ENCODE peak calls at places on chromosomes 16 and 17, in six cellular contexts. One of them, this sample, is unnamed.

GRCh38 chr17:7579001-7579838 is at the start of gene CD68:
- DNase-seq in HCT116: peak; percentile 71
- DNase-seq in lower lobe of right lung: peak; percentile 80
- DNase-seq in PC-9: peak; percentile 84
- DNase-seq in GM23248: peak; percentile 98
- DNase-seq in adrenal gland: peak; percentile 86
- DNase-seq in this sample: peak; percentile 22

GRCh38 chr16:88103581-88104188 is 152.5 kb downstream of the BANP start:
- DNase-seq in HCT116: no peak
- DNase-seq in lower lobe of right lung: peak; percentile 10
- DNase-seq in PC-9: no peak
- DNase-seq in GM23248: no peak
- DNase-seq in adrenal gland: no peak
- DNase-seq in this sample: no peak

GRCh38 chr17:65170839-65171238 is 33.7 kb downstream of the RGS9 start:
- DNase-seq in HCT116: no peak
- DNase-seq in lower lobe of right lung: peak; percentile 68
- DNase-seq in PC-9: no peak
- DNase-seq in GM23248: no peak
- DNase-seq in adrenal gland: peak; percentile 45
- DNase-seq in this sample: no peak

GRCh38 chr17:58679263-58680037 is 12.4 kb downstream of the TEX14 start:
- DNase-seq in HCT116: peak; percentile 100
- DNase-seq in lower lobe of right lung: no peak
- DNase-seq in PC-9: peak; percentile 45
- DNase-seq in GM23248: no peak
- DNase-seq in adrenal gland: no peak
- DNase-seq in this sample: peak; percentile 75

GRCh38 chr16:46885960-46886763 is 2.0 kb downstream of the GPT2 start:
- DNase-seq in HCT116: no peak
- DNase-seq in lower lobe of right lung: no peak
- DNase-seq in PC-9: no peak
- DNase-seq in GM23248: peak; percentile 7
- DNase-seq in adrenal gland: no peak
- DNase-seq in this sample: peak; percentile 62

GRCh38 chr16:81699596-81699995 is 79.5 kb upstream of the PLCG2 start:
- DNase-seq in HCT116: no peak
- DNase-seq in lower lobe of right lung: peak; percentile 10
- DNase-seq in PC-9: no peak
- DNase-seq in GM23248: no peak
- DNase-seq in adrenal gland: no peak
- DNase-seq in this sample: no peak

GRCh38 chr17:56891751-56892150 is 22.1 kb downstream of the TRIM25 start:
- DNase-seq in HCT116: no peak
- DNase-seq in lower lobe of right lung: peak; percentile 65
- DNase-seq in PC-9: no peak
- DNase-seq in GM23248: peak; percentile 39
- DNase-seq in adrenal gland: peak; percentile 45
- DNase-seq in this sample: no peak

GRCh38 chr17:29235904-29236303 is 10.8 kb upstream of the CRYBA1 start:
- DNase-seq in HCT116: no peak
- DNase-seq in lower lobe of right lung: no peak
- DNase-seq in PC-9: no peak
- DNase-seq in GM23248: no peak
- DNase-seq in adrenal gland: no peak
- DNase-seq in this sample: no peak

GRCh38 chr16:53910990-53911389 is 207.0 kb downstream of the FTO start:
- DNase-seq in HCT116: no peak
- DNase-seq in lower lobe of right lung: no peak
- DNase-seq in PC-9: no peak
- DNase-seq in GM23248: no peak
- DNase-seq in adrenal gland: no peak
- DNase-seq in this sample: no peak

GRCh38 chr16:27799866-27800265 is 249.9 kb downstream of the KATNIP start:
- DNase-seq in HCT116: no peak
- DNase-seq in lower lobe of right lung: no peak
- DNase-seq in PC-9: no peak
- DNase-seq in GM23248: no peak
- DNase-seq in adrenal gland: no peak
- DNase-seq in this sample: no peak

GRCh38 chr17:81591971-81592370 is 39.8 kb upstream of the FAAP100 start:
- DNase-seq in HCT116: no peak
- DNase-seq in lower lobe of right lung: peak; percentile 20
- DNase-seq in PC-9: no peak
- DNase-seq in GM23248: no peak
- DNase-seq in adrenal gland: no peak
- DNase-seq in this sample: no peak

GRCh38 chr16:68901910-68902309 is 58.6 kb downstream of the TANGO6 start:
- DNase-seq in HCT116: no peak
- DNase-seq in lower lobe of right lung: no peak
- DNase-seq in PC-9: no peak
- DNase-seq in GM23248: peak; percentile 77
- DNase-seq in adrenal gland: peak; percentile 23
- DNase-seq in this sample: no peak

GRCh38 chr16:25317732-25318316 is 60.2 kb upstream of the ZKSCAN2 start:
- DNase-seq in HCT116: no peak
- DNase-seq in lower lobe of right lung: no peak
- DNase-seq in PC-9: no peak
- DNase-seq in GM23248: no peak
- DNase-seq in adrenal gland: no peak
- DNase-seq in this sample: no peak

GRCh38 chr17:29145289-29146058 is 34.7 kb downstream of the MYO18A start:
- DNase-seq in HCT116: no peak
- DNase-seq in lower lobe of right lung: peak; percentile 83
- DNase-seq in PC-9: peak; percentile 52
- DNase-seq in GM23248: peak; percentile 88
- DNase-seq in adrenal gland: peak; percentile 80
- DNase-seq in this sample: peak; percentile 86

GRCh38 chr17:71423871-71424546 is 696.8 kb upstream of the SOX9 start:
- DNase-seq in HCT116: peak; percentile 98
- DNase-seq in lower lobe of right lung: no peak
- DNase-seq in PC-9: peak; percentile 59
- DNase-seq in GM23248: peak; percentile 18
- DNase-seq in adrenal gland: no peak
- DNase-seq in this sample: no peak

GRCh38 chr17:64278614-64279013 is 15.6 kb upstream of the TEX2 start:
- DNase-seq in HCT116: peak; percentile 16
- DNase-seq in lower lobe of right lung: no peak
- DNase-seq in PC-9: no peak
- DNase-seq in GM23248: peak; percentile 61
- DNase-seq in adrenal gland: no peak
- DNase-seq in this sample: no peak

GRCh38 chr16:57747996-57748395 is 12.4 kb downstream of the KATNB1 start:
- DNase-seq in HCT116: no peak
- DNase-seq in lower lobe of right lung: peak; percentile 19
- DNase-seq in PC-9: no peak
- DNase-seq in GM23248: no peak
- DNase-seq in adrenal gland: no peak
- DNase-seq in this sample: no peak

GRCh38 chr17:74946641-74947040 is 10.9 kb downstream of the OTOP3 start:
- DNase-seq in HCT116: no peak
- DNase-seq in lower lobe of right lung: no peak
- DNase-seq in PC-9: no peak
- DNase-seq in GM23248: no peak
- DNase-seq in adrenal gland: no peak
- DNase-seq in this sample: no peak

DNA sequence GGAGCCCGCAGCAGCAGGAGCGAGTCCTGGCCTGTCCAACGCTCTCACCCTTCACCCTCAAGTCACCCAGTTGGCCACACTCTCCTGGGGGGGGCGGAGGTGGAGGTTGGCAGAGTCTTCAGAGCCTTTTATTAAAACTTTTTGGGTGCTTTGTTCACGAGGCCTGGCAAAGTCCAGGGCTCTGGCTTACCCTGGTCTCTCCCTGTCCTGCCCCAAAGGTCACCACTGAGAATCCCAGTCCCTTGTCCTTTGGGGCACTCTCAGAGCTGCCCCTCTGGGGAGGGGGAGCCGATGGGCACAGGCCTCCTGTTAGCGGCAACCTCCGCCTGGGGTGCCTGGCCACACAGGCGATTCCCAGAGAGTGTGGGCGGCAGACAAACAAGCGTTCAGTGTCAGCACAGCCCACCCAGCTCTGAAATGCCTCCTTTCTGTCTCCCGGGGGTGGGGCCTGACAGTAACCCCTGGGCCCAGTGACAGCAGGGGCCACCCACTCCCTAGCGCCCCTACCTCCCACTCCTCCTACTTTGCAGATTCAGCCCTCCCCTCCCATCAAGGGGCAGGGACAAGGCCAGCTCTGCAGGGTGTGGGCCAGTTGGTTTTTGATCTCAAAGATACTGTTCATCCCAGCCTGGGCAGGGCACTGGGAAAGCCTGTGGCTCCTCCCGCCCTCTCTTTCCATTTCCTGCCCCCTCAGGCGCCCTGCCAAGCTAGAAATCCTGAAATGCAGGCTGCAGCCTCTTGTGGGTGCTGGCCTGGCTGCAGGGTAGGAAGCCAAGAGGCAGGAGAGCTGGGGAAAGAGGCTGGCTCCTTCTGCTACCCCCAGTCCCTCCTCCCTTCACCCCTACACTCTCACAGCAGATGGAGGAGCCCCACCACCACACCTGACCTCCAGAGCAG is 36.6 kb upstream of the EMP2 start:
- DNase-seq in HCT116: peak; percentile 8
- DNase-seq in lower lobe of right lung: peak; percentile 83
- DNase-seq in PC-9: peak; percentile 94
- DNase-seq in GM23248: peak; percentile 72
- DNase-seq in adrenal gland: peak; percentile 23
- DNase-seq in this sample: peak; percentile 66
- H3K4me3 ChIP-seq in HCT116: no peak overlapping the region
- H3K4me3 ChIP-seq in lower lobe of right lung: peak overlapping the region; percentile 2
- H3K4me3 ChIP-seq in PC-9: no peak overlapping the region
- H3K4me3 ChIP-seq in GM23248: no peak overlapping the region
- H3K4me3 ChIP-seq in adrenal gland: no peak overlapping the region
- H3K4me3 ChIP-seq in this sample: peak overlapping the region; percentile 31

GRCh38 chr17:35447494-35447893 is 1.1 kb downstream of the SLFN13 start:
- DNase-seq in HCT116: no peak
- DNase-seq in lower lobe of right lung: no peak
- DNase-seq in PC-9: no peak
- DNase-seq in GM23248: no peak
- DNase-seq in adrenal gland: no peak
- DNase-seq in this sample: peak; percentile 41
- H3K27ac ChIP-seq in HCT116: no peak overlapping the region
- H3K27ac ChIP-seq in lower lobe of right lung: peak overlapping the region; percentile 76
- H3K27ac ChIP-seq in PC-9: no peak overlapping the region
- H3K27ac ChIP-seq in GM23248: no peak overlapping the region
- H3K27ac ChIP-seq in adrenal gland: no peak overlapping the region
- H3K27ac ChIP-seq in this sample: peak overlapping the region; percentile 4

GRCh38 chr17:50943575-50943933 is 77.4 kb upstream of the TOB1 start:
- DNase-seq in HCT116: no peak
- DNase-seq in lower lobe of right lung: no peak
- DNase-seq in PC-9: no peak
- DNase-seq in GM23248: no peak
- DNase-seq in adrenal gland: no peak
- DNase-seq in this sample: no peak
- H3K4me3 ChIP-seq in HCT116: no peak overlapping the region
- H3K4me3 ChIP-seq in lower lobe of right lung: peak overlapping the region; percentile 62
- H3K4me3 ChIP-seq in PC-9: peak overlapping the region; percentile 60
- H3K4me3 ChIP-seq in GM23248: no peak overlapping the region
- H3K4me3 ChIP-seq in adrenal gland: no peak overlapping the region
- H3K4me3 ChIP-seq in this sample: no peak overlapping the region

GRCh38 chr16:89993377-89993776 is 25.9 kb downstream of the DBNDD1 start:
- DNase-seq in HCT116: no peak
- DNase-seq in lower lobe of right lung: no peak
- DNase-seq in PC-9: no peak
- DNase-seq in GM23248: no peak
- DNase-seq in adrenal gland: no peak
- DNase-seq in this sample: no peak

GRCh38 chr16:89999831-90000574 is 19.3 kb downstream of the DBNDD1 start:
- DNase-seq in HCT116: no peak
- DNase-seq in lower lobe of right lung: no peak
- DNase-seq in PC-9: no peak
- DNase-seq in GM23248: no peak
- DNase-seq in adrenal gland: no peak
- DNase-seq in this sample: no peak

GRCh38 chr16:89993971-89994370 is 25.3 kb downstream of the DBNDD1 start:
- DNase-seq in HCT116: no peak
- DNase-seq in lower lobe of right lung: no peak
- DNase-seq in PC-9: no peak
- DNase-seq in GM23248: no peak
- DNase-seq in adrenal gland: no peak
- DNase-seq in this sample: no peak

GRCh38 chr16:89994389-89994720 is 24.9 kb downstream of the DBNDD1 start:
- DNase-seq in HCT116: no peak
- DNase-seq in lower lobe of right lung: no peak
- DNase-seq in PC-9: no peak
- DNase-seq in GM23248: no peak
- DNase-seq in adrenal gland: no peak
- DNase-seq in this sample: no peak

GRCh38 chr16:89996178-89996489 is 23.1 kb downstream of the DBNDD1 start:
- DNase-seq in HCT116: no peak
- DNase-seq in lower lobe of right lung: no peak
- DNase-seq in PC-9: no peak
- DNase-seq in GM23248: no peak
- DNase-seq in adrenal gland: no peak
- DNase-seq in this sample: no peak
- H3K27ac ChIP-seq in HCT116: peak overlapping the region; percentile 96
- H3K27ac ChIP-seq in lower lobe of right lung: peak overlapping the region; percentile 18
- H3K27ac ChIP-seq in PC-9: peak overlapping the region; percentile 100
- H3K27ac ChIP-seq in GM23248: peak overlapping the region; percentile 76
- H3K27ac ChIP-seq in adrenal gland: no peak overlapping the region
- H3K27ac ChIP-seq in this sample: no peak overlapping the region

GRCh38 chr17:14427914-14428639 is 127.2 kb downstream of the HS3ST3B1 start:
- DNase-seq in HCT116: no peak
- DNase-seq in lower lobe of right lung: no peak
- DNase-seq in PC-9: no peak
- DNase-seq in GM23248: no peak
- DNase-seq in adrenal gland: no peak
- DNase-seq in this sample: no peak
- H3K4me3 ChIP-seq in HCT116: no peak overlapping the region
- H3K4me3 ChIP-seq in lower lobe of right lung: no peak overlapping the region
- H3K4me3 ChIP-seq in PC-9: no peak overlapping the region
- H3K4me3 ChIP-seq in GM23248: no peak overlapping the region
- H3K4me3 ChIP-seq in adrenal gland: no peak overlapping the region
- H3K4me3 ChIP-seq in this sample: no peak overlapping the region